ENCODE peak calls at places on chromosome 3, in ten cellular contexts. X is PC-9, F is fibroblast of pulmonary artery, O is suprapubic skin, W is GM12878, R is astrocyte, C is uterus, J is right lobe of liver, Y is GM23338, N is pancreas. A is an unnamed sample.

GRCh38 chr3:39724233-39724846 is 85.1 kb upstream of the MYRIP start:
- DNase-seq in X (no peak), F (peak), O (no peak), W (no peak), R (no peak), C (no peak), J (no peak), Y (peak), N (no peak), A (no peak)

GRCh38 chr3:141167681-141168080 is 63.9 kb upstream of the PXYLP1 start:
- DNase-seq in X (no peak), F (no peak), O (no peak), W (no peak), R (no peak), C (no peak), J (no peak), Y (no peak), N (no peak), A (no peak)

GRCh38 chr3:173770011-173770410 is 372.5 kb downstream of the NLGN1 start:
- DNase-seq in X (no peak), F (no peak), O (no peak), W (no peak), R (peak), C (no peak), J (no peak), Y (no peak), N (no peak), A (no peak)

GRCh38 chr3:57199895-57200297 is at the start of gene HESX1:
- DNase-seq in X (no peak), F (no peak), O (no peak), W (no peak), R (no peak), C (no peak), J (no peak), Y (peak), N (no peak), A (no peak)

GRCh38 chr3:96877510-96877909 is 63.1 kb downstream of the EPHA6 start:
- DNase-seq in X (no peak), F (no peak), O (no peak), W (no peak), R (no peak), C (no peak), J (no peak), Y (no peak), N (no peak), A (no peak)

GRCh38 chr3:171343688-171344087 is 116.5 kb downstream of the TNIK start:
- DNase-seq in X (no peak), F (no peak), O (no peak), W (no peak), R (no peak), C (no peak), J (no peak), Y (no peak), N (no peak), A (no peak)

GRCh38 chr3:15645246-15645645 is 43.7 kb downstream of the BTD start:
- DNase-seq in X (no peak), F (no peak), O (no peak), W (no peak), R (no peak), C (no peak), J (no peak), Y (no peak), N (no peak), A (no peak)

GRCh38 chr3:49638445-49638844 is 35.7 kb upstream of the APEH start:
- DNase-seq in X (peak), F (peak), O (no peak), W (no peak), R (peak), C (no peak), J (no peak), Y (no peak), N (no peak), A (no peak)

DNA sequence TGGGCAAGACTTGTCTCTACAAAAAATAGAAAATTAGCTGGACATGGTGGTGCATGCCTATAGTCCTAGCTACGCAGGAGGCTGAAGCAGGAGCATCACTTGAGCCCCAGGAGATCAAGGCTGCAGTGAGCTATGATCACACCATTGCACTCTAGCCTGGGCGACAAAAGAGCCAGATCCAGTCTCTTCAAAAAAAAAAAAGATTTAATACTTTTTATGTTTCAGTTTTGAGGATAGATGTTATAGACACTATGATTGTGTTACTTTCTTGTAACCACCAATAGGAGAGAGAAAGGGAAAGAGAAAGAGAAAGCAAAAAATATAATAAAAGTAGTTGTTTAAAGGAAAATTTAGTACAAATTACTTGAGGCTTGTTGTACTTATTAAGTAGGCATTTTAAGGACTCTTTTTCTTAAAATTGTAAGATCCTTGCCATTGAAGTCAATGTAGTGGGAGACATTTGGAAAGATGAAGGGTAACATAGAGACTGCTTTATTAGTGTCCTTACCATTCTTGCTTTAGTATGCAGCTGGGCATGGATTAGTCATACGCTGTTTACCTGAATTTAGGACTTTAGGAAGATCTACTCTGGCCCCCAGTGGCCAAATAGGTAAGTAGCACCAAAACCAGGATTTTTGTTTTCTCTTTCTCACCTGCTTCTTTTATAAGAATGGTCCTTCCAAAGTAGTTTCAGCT is 35.1 kb upstream of the ZDHHC23 start:
- DNase-seq in X (peak), F (peak), O (no peak), W (peak), R (peak), C (peak), J (no peak), Y (peak), N (peak), A (no peak)
- TF ChIP-seq CTCF in X (peak), F (peak), O (peak), W (peak), R (peak), C (peak), J (peak), Y (peak), N (peak), A (peak)

GRCh38 chr3:124079912-124080276 is 88.0 kb upstream of the ROPN1 start:
- DNase-seq in X (no peak), F (no peak), O (no peak), W (no peak), R (no peak), C (no peak), J (no peak), Y (no peak), N (no peak), A (no peak)
- TF ChIP-seq CTCF in X (no peak), F (no peak), O (no peak), W (no peak), R (no peak), C (no peak), J (no peak), Y (no peak), N (no peak), A (no peak)

GRCh38 chr3:150303776-150304175 is 104.3 kb upstream of the TSC22D2 start:
- DNase-seq in X (no peak), F (no peak), O (no peak), W (peak), R (no peak), C (no peak), J (no peak), Y (peak), N (no peak), A (no peak)
- TF ChIP-seq CTCF in X (peak), F (peak), O (no peak), W (peak), R (peak), C (no peak), J (peak), Y (peak), N (no peak), A (peak)

DNA sequence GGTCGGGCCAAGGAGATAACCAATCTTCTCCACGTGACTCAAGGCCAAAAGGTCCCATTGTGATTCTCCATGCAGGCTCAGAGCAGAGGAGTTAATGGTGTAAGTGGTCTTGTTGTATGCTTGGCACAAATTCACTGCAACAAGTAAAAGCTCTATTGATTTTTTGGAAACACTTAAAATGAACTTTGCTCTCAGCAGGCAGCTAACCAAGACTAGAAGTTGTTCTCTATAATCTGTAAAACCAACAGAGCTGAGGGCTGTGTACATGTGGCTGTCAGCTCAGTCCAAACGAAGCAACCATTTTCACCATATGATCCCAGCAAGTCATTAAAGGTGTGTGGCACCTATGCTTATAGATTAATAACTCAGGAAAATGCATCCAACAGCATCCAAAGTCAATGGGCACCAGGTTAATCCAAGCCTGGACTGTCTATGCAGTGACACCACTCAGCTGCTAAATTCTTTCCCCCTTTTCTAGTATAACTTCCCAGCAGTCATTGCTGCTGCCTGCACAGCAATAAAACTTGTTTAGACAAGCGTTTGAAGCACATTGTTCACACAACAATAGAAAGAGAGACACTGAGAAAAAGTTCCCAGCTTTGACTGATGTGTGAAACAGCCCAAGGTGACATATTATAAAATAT is 603.8 kb upstream of the ADAMTS9 start:
- DNase-seq in X (no peak), F (no peak), O (no peak), W (no peak), R (no peak), C (no peak), J (no peak), Y (no peak), N (no peak), A (no peak)
- TF ChIP-seq CTCF in X (no peak), F (no peak), O (no peak), W (no peak), R (no peak), C (no peak), J (no peak), Y (no peak), N (no peak), A (no peak)

GRCh38 chr3:143952569-143953069 is 19.0 kb upstream of the DIPK2A start:
- DNase-seq in X (no peak), F (no peak), O (no peak), W (no peak), R (no peak), C (no peak), J (no peak), Y (peak), N (no peak), A (no peak)
- TF ChIP-seq CTCF in X (no peak), F (no peak), O (no peak), W (no peak), R (peak), C (no peak), J (no peak), Y (no peak), N (no peak), A (peak)

GRCh38 chr3:128498901-128499530 is 6.0 kb upstream of the GATA2 start:
- DNase-seq in X (no peak), F (no peak), O (peak), W (no peak), R (no peak), C (peak), J (no peak), Y (no peak), N (peak), A (peak)
- TF ChIP-seq CTCF in X (no peak), F (no peak), O (no peak), W (no peak), R (no peak), C (no peak), J (no peak), Y (no peak), N (no peak), A (no peak)

DNA sequence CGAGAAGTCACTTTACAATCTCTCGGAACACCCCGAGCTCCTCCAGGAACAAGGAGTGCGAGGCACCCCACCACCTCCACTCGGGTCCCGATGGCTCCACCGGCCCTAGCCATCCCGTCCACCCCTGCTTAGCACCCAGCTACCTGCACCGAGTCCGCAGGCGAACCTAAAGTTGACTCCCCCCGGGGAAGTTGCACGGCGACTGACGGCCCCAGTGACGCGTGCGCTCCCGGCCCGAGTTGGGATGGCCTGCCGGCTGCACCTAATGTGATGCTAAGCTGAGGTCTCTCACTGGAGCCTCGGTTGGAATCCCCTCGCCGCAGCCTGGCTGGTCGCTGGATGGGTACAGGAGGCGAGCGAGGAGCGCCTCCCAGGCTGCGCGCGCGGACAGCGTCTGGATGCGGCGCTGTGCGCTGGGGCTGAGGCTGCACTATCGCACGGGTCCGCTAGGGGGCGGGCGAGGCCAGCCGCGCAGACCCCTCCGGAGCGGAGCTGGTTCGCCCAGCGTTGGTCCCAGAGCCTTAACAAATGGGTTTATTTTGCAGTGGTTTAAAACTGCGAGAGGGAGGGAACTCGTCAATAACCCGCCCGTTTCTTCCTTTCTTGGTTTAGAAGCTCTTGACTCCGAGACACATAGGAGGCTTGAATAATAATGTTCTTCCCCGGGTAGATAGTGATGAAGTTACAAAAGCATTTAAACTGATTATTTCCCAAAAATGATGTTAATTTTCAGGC is at the start of gene OXTR:
- DNase-seq in X (peak), F (peak), O (peak), W (no peak), R (peak), C (peak), J (no peak), Y (peak), N (no peak), A (peak)
- TF ChIP-seq CTCF in X (peak), F (peak), O (peak), W (peak), R (peak), C (peak), J (peak), Y (peak), N (peak), A (peak)

GRCh38 chr3:190339130-190339529 is 16.9 kb upstream of the CLDN1 start:
- DNase-seq in X (no peak), F (peak), O (no peak), W (peak), R (peak), C (no peak), J (no peak), Y (peak), N (no peak), A (no peak)
- TF ChIP-seq CTCF in X (peak), F (peak), O (no peak), W (peak), R (no peak), C (no peak), J (peak), Y (no peak), N (no peak), A (peak)

A was measured in type B pancreatic cell.